ENCODE peak calls at places on chromosome 2, in ten cellular contexts. One of them, this sample, is unnamed.

GRCh38 chr2:237624565-237624964 is 2.8 kb upstream of the LRRFIP1 start:
- DNase-seq in ureter: no peak
- DNase-seq in KBM-7: peak; percentile 26
- DNase-seq in AG09309: no peak
- DNase-seq in mesenteric fat pad: no peak
- DNase-seq in HT1080: no peak
- DNase-seq in fibroblast of the aortic adventitia: no peak
- DNase-seq in NCI-H510A: no peak
- DNase-seq in HepG2: no peak
- DNase-seq in caudate nucleus: no peak
- DNase-seq in this sample: no peak

GRCh38 chr2:38875227-38875575 is 533 bp downstream of the DHX57 start:
- DNase-seq in caudate nucleus: no peak
- DNase-seq in ureter: no peak
- DNase-seq in fibroblast of the aortic adventitia: no peak
- DNase-seq in HT1080: no peak
- DNase-seq in NCI-H510A: no peak
- DNase-seq in KBM-7: no peak
- DNase-seq in mesenteric fat pad: no peak
- DNase-seq in AG09309: no peak
- DNase-seq in HepG2: peak; percentile 3
- DNase-seq in this sample: peak; percentile 4

GRCh38 chr2:263774-264492 is at the start of gene SH3YL1:
- DNase-seq in fibroblast of the aortic adventitia: peak; percentile 11
- DNase-seq in caudate nucleus: no peak
- DNase-seq in mesenteric fat pad: no peak
- DNase-seq in AG09309: no peak
- DNase-seq in ureter: peak; percentile 77
- DNase-seq in KBM-7: no peak
- DNase-seq in HT1080: no peak
- DNase-seq in NCI-H510A: peak; percentile 45
- DNase-seq in HepG2: no peak
- DNase-seq in this sample: peak; percentile 36

GRCh38 chr2:234412726-234413125 is 84.2 kb downstream of the ARL4C start:
- DNase-seq in ureter: no peak
- DNase-seq in HT1080: peak; percentile 68
- DNase-seq in KBM-7: no peak
- DNase-seq in caudate nucleus: no peak
- DNase-seq in mesenteric fat pad: no peak
- DNase-seq in AG09309: peak; percentile 34
- DNase-seq in fibroblast of the aortic adventitia: peak; percentile 71
- DNase-seq in NCI-H510A: no peak
- DNase-seq in HepG2: no peak
- DNase-seq in this sample: no peak

GRCh38 chr2:206764673-206765241 is 371 bp downstream of the MDH1B start:
- DNase-seq in KBM-7: no peak
- DNase-seq in NCI-H510A: no peak
- DNase-seq in HT1080: peak; percentile 2
- DNase-seq in caudate nucleus: no peak
- DNase-seq in fibroblast of the aortic adventitia: no peak
- DNase-seq in HepG2: no peak
- DNase-seq in ureter: no peak
- DNase-seq in mesenteric fat pad: no peak
- DNase-seq in AG09309: no peak
- DNase-seq in this sample: no peak

GRCh38 chr2:20496477-20496876 is 49.6 kb downstream of the RHOB start:
- DNase-seq in AG09309: no peak
- DNase-seq in fibroblast of the aortic adventitia: no peak
- DNase-seq in KBM-7: no peak
- DNase-seq in HT1080: no peak
- DNase-seq in HepG2: no peak
- DNase-seq in caudate nucleus: no peak
- DNase-seq in NCI-H510A: no peak
- DNase-seq in mesenteric fat pad: no peak
- DNase-seq in ureter: no peak
- DNase-seq in this sample: peak; percentile 18

GRCh38 chr2:211867845-211868361 is 670.7 kb downstream of the ERBB4 start:
- DNase-seq in mesenteric fat pad: no peak
- DNase-seq in NCI-H510A: no peak
- DNase-seq in caudate nucleus: no peak
- DNase-seq in KBM-7: no peak
- DNase-seq in fibroblast of the aortic adventitia: peak; percentile 49
- DNase-seq in ureter: no peak
- DNase-seq in HepG2: no peak
- DNase-seq in AG09309: no peak
- DNase-seq in HT1080: peak; percentile 68
- DNase-seq in this sample: no peak

GRCh38 chr2:102065675-102066252 is 74.0 kb downstream of the IL1R2 start:
- DNase-seq in HT1080: peak; percentile 93
- DNase-seq in KBM-7: no peak
- DNase-seq in mesenteric fat pad: no peak
- DNase-seq in AG09309: no peak
- DNase-seq in NCI-H510A: no peak
- DNase-seq in ureter: no peak
- DNase-seq in caudate nucleus: no peak
- DNase-seq in HepG2: peak; percentile 88
- DNase-seq in fibroblast of the aortic adventitia: peak; percentile 54
- DNase-seq in this sample: no peak

GRCh38 chr2:120210234-120210781 is 12.9 kb downstream of the TMEM185B start:
- DNase-seq in AG09309: no peak
- DNase-seq in fibroblast of the aortic adventitia: no peak
- DNase-seq in caudate nucleus: no peak
- DNase-seq in KBM-7: no peak
- DNase-seq in NCI-H510A: no peak
- DNase-seq in HepG2: no peak
- DNase-seq in ureter: no peak
- DNase-seq in mesenteric fat pad: no peak
- DNase-seq in HT1080: no peak
- DNase-seq in this sample: no peak

GRCh38 chr2:233448220-233448559 is 93.9 kb downstream of the DGKD start:
- DNase-seq in HT1080: no peak
- DNase-seq in AG09309: no peak
- DNase-seq in NCI-H510A: no peak
- DNase-seq in caudate nucleus: no peak
- DNase-seq in mesenteric fat pad: no peak
- DNase-seq in ureter: no peak
- DNase-seq in HepG2: peak; percentile 27
- DNase-seq in fibroblast of the aortic adventitia: no peak
- DNase-seq in KBM-7: no peak
- DNase-seq in this sample: no peak

GRCh38 chr2:12556762-12557161 is 160.0 kb upstream of the TRIB2 start:
- DNase-seq in HT1080: peak; percentile 88
- DNase-seq in HepG2: no peak
- DNase-seq in AG09309: peak; percentile 35
- DNase-seq in ureter: no peak
- DNase-seq in NCI-H510A: no peak
- DNase-seq in fibroblast of the aortic adventitia: peak; percentile 20
- DNase-seq in caudate nucleus: no peak
- DNase-seq in mesenteric fat pad: no peak
- DNase-seq in KBM-7: no peak
- DNase-seq in this sample: no peak

GRCh38 chr2:40251146-40251545 is 200.7 kb downstream of the SLC8A1 start:
- DNase-seq in fibroblast of the aortic adventitia: no peak
- DNase-seq in AG09309: no peak
- DNase-seq in ureter: no peak
- DNase-seq in mesenteric fat pad: no peak
- DNase-seq in KBM-7: no peak
- DNase-seq in caudate nucleus: no peak
- DNase-seq in HepG2: no peak
- DNase-seq in HT1080: no peak
- DNase-seq in NCI-H510A: peak; percentile 74
- DNase-seq in this sample: no peak

GRCh38 chr2:43458002-43458628 is 137.7 kb downstream of the THADA start:
- DNase-seq in KBM-7: no peak
- DNase-seq in fibroblast of the aortic adventitia: peak; percentile 77
- DNase-seq in AG09309: peak; percentile 47
- DNase-seq in HT1080: peak; percentile 55
- DNase-seq in caudate nucleus: no peak
- DNase-seq in mesenteric fat pad: no peak
- DNase-seq in NCI-H510A: no peak
- DNase-seq in HepG2: no peak
- DNase-seq in ureter: no peak
- DNase-seq in this sample: no peak

GRCh38 chr2:190431907-190432306 is 23.8 kb downstream of the MFSD6 start:
- DNase-seq in caudate nucleus: no peak
- DNase-seq in HT1080: no peak
- DNase-seq in NCI-H510A: no peak
- DNase-seq in fibroblast of the aortic adventitia: peak; percentile 11
- DNase-seq in mesenteric fat pad: no peak
- DNase-seq in AG09309: no peak
- DNase-seq in HepG2: no peak
- DNase-seq in KBM-7: no peak
- DNase-seq in ureter: no peak
- DNase-seq in this sample: no peak

GRCh38 chr2:23249348-23249747 is 135.6 kb upstream of the KLHL29 start:
- DNase-seq in caudate nucleus: peak; percentile 57
- DNase-seq in mesenteric fat pad: peak; percentile 72
- DNase-seq in NCI-H510A: no peak
- DNase-seq in HT1080: no peak
- DNase-seq in KBM-7: no peak
- DNase-seq in fibroblast of the aortic adventitia: peak; percentile 54
- DNase-seq in AG09309: no peak
- DNase-seq in ureter: no peak
- DNase-seq in HepG2: no peak
- DNase-seq in this sample: no peak

GRCh38 chr2:44943031-44943692 is 1.7 kb downstream of the SIX3 start:
- DNase-seq in HepG2: no peak
- DNase-seq in HT1080: no peak
- DNase-seq in AG09309: no peak
- DNase-seq in ureter: no peak
- DNase-seq in mesenteric fat pad: no peak
- DNase-seq in fibroblast of the aortic adventitia: no peak
- DNase-seq in NCI-H510A: no peak
- DNase-seq in caudate nucleus: no peak
- DNase-seq in KBM-7: no peak
- DNase-seq in this sample: no peak

GRCh38 chr2:176557821-176558220 is 288.6 kb downstream of the MTX2 start:
- DNase-seq in caudate nucleus: no peak
- DNase-seq in AG09309: no peak
- DNase-seq in ureter: no peak
- DNase-seq in fibroblast of the aortic adventitia: no peak
- DNase-seq in HT1080: no peak
- DNase-seq in NCI-H510A: no peak
- DNase-seq in HepG2: no peak
- DNase-seq in KBM-7: no peak
- DNase-seq in mesenteric fat pad: no peak
- DNase-seq in this sample: no peak

GRCh38 chr2:135226961-135227360 is 174.9 kb downstream of the RAB3GAP1 start:
- DNase-seq in HT1080: no peak
- DNase-seq in ureter: no peak
- DNase-seq in KBM-7: no peak
- DNase-seq in HepG2: no peak
- DNase-seq in AG09309: peak; percentile 37
- DNase-seq in fibroblast of the aortic adventitia: peak; percentile 19
- DNase-seq in caudate nucleus: no peak
- DNase-seq in NCI-H510A: no peak
- DNase-seq in mesenteric fat pad: no peak
- DNase-seq in this sample: no peak

GRCh38 chr2:165572155-165572554 is 102.7 kb downstream of the CSRNP3 start:
- DNase-seq in mesenteric fat pad: no peak
- DNase-seq in AG09309: no peak
- DNase-seq in KBM-7: no peak
- DNase-seq in caudate nucleus: peak; percentile 42
- DNase-seq in fibroblast of the aortic adventitia: no peak
- DNase-seq in ureter: no peak
- DNase-seq in HepG2: no peak
- DNase-seq in HT1080: no peak
- DNase-seq in NCI-H510A: peak; percentile 30
- DNase-seq in this sample: no peak

GRCh38 chr2:27921424-27921823 is 30.9 kb downstream of the BABAM2 start:
- DNase-seq in NCI-H510A: no peak
- DNase-seq in AG09309: no peak
- DNase-seq in caudate nucleus: no peak
- DNase-seq in HT1080: no peak
- DNase-seq in KBM-7: no peak
- DNase-seq in mesenteric fat pad: no peak
- DNase-seq in HepG2: no peak
- DNase-seq in ureter: no peak
- DNase-seq in fibroblast of the aortic adventitia: no peak
- DNase-seq in this sample: no peak

GRCh38 chr2:10935953-10936942 is 24.5 kb downstream of the KCNF1 start:
- DNase-seq in KBM-7: no peak
- DNase-seq in NCI-H510A: peak; percentile 40
- DNase-seq in HT1080: peak; percentile 100
- DNase-seq in ureter: no peak
- DNase-seq in HepG2: peak; percentile 98
- DNase-seq in AG09309: peak; percentile 84
- DNase-seq in mesenteric fat pad: no peak
- DNase-seq in caudate nucleus: peak; percentile 25
- DNase-seq in fibroblast of the aortic adventitia: peak; percentile 80
- DNase-seq in this sample: peak; percentile 25

GRCh38 chr2:3242747-3243369 is 134.8 kb downstream of the EIPR1 start:
- DNase-seq in NCI-H510A: no peak
- DNase-seq in KBM-7: peak; percentile 58
- DNase-seq in fibroblast of the aortic adventitia: peak; percentile 2
- DNase-seq in AG09309: no peak
- DNase-seq in HT1080: no peak
- DNase-seq in ureter: no peak
- DNase-seq in mesenteric fat pad: no peak
- DNase-seq in caudate nucleus: no peak
- DNase-seq in HepG2: no peak
- DNase-seq in this sample: no peak

GRCh38 chr2:39304200-39304599 is 60.4 kb upstream of the CDKL4 start:
- DNase-seq in fibroblast of the aortic adventitia: peak; percentile 77
- DNase-seq in mesenteric fat pad: no peak
- DNase-seq in KBM-7: no peak
- DNase-seq in ureter: no peak
- DNase-seq in HepG2: no peak
- DNase-seq in HT1080: no peak
- DNase-seq in AG09309: peak; percentile 18
- DNase-seq in NCI-H510A: no peak
- DNase-seq in caudate nucleus: no peak
- DNase-seq in this sample: no peak

GRCh38 chr2:46645681-46646162 is 166.4 kb downstream of the TMEM247 start:
- DNase-seq in HepG2: no peak
- DNase-seq in HT1080: peak; percentile 40
- DNase-seq in KBM-7: peak; percentile 35
- DNase-seq in AG09309: peak; percentile 76
- DNase-seq in caudate nucleus: peak; percentile 68
- DNase-seq in NCI-H510A: peak; percentile 67
- DNase-seq in fibroblast of the aortic adventitia: peak; percentile 92
- DNase-seq in ureter: no peak
- DNase-seq in mesenteric fat pad: no peak
- DNase-seq in this sample: peak; percentile 66

GRCh38 chr2:119488245-119489182 is 35.8 kb downstream of the SCTR start:
- DNase-seq in ureter: no peak
- DNase-seq in mesenteric fat pad: no peak
- DNase-seq in AG09309: no peak
- DNase-seq in NCI-H510A: no peak
- DNase-seq in fibroblast of the aortic adventitia: no peak
- DNase-seq in caudate nucleus: peak; percentile 10
- DNase-seq in HT1080: no peak
- DNase-seq in KBM-7: no peak
- DNase-seq in HepG2: no peak
- DNase-seq in this sample: no peak

GRCh38 chr2:28063492-28063962 is 173.0 kb downstream of the BABAM2 start:
- DNase-seq in mesenteric fat pad: no peak
- DNase-seq in HT1080: no peak
- DNase-seq in HepG2: no peak
- DNase-seq in KBM-7: no peak
- DNase-seq in ureter: no peak
- DNase-seq in NCI-H510A: no peak
- DNase-seq in caudate nucleus: no peak
- DNase-seq in fibroblast of the aortic adventitia: peak; percentile 59
- DNase-seq in AG09309: peak; percentile 39
- DNase-seq in this sample: no peak

GRCh38 chr2:15128846-15129245 is 432.3 kb downstream of the NBAS start:
- DNase-seq in ureter: no peak
- DNase-seq in KBM-7: no peak
- DNase-seq in fibroblast of the aortic adventitia: no peak
- DNase-seq in NCI-H510A: no peak
- DNase-seq in HepG2: no peak
- DNase-seq in HT1080: no peak
- DNase-seq in AG09309: no peak
- DNase-seq in mesenteric fat pad: no peak
- DNase-seq in caudate nucleus: no peak
- DNase-seq in this sample: no peak

GRCh38 chr2:208039661-208040060 is 14.3 kb upstream of the PLEKHM3 start:
- DNase-seq in caudate nucleus: no peak
- DNase-seq in NCI-H510A: no peak
- DNase-seq in mesenteric fat pad: no peak
- DNase-seq in HT1080: no peak
- DNase-seq in HepG2: no peak
- DNase-seq in AG09309: no peak
- DNase-seq in ureter: no peak
- DNase-seq in fibroblast of the aortic adventitia: no peak
- DNase-seq in KBM-7: peak; percentile 8
- DNase-seq in this sample: no peak